ENCODE peak calls at places on chromosomes 1 and 21, in nine cellular contexts. P, X, B, H, O, D, J, K and R are unnamed samples.

GRCh38 chr1:16215882-16216753 is 3.7 kb upstream of the ARHGEF19 start:
- DNase-seq in P (peak; percentile 78), X (peak; percentile 84), B (peak; percentile 97), H (peak; percentile 34), O (peak; percentile 88), D (peak; percentile 4), J (peak; percentile 94), K (peak; percentile 99), R (peak; percentile 84)

GRCh38 chr21:45054162-45054926 is 20.0 kb upstream of the ADARB1 start:
- DNase-seq in P (no peak), X (no peak), B (no peak), H (no peak), O (no peak), D (no peak), J (no peak), K (no peak), R (no peak)

GRCh38 chr21:40881767-40882166 is 34.8 kb upstream of the DSCAM start:
- DNase-seq in P (no peak), X (no peak), B (no peak), H (no peak), O (no peak), D (no peak), J (no peak), K (peak; percentile 56), R (no peak)

GRCh38 chr1:6174621-6175410 is 5.3 kb downstream of the CHD5 start:
- DNase-seq in P (no peak), X (no peak), B (no peak), H (no peak), O (no peak), D (no peak), J (no peak), K (no peak), R (no peak)

GRCh38 chr1:20322825-20323612 is 32.3 kb downstream of the VWA5B1 start:
- DNase-seq in P (peak; percentile 77), X (no peak), B (no peak), H (no peak), O (peak; percentile 48), D (peak; percentile 8), J (no peak), K (no peak), R (peak; percentile 60)

GRCh38 chr1:223142795-223143759 is at the start of gene TLR5:
- DNase-seq in P (peak; percentile 29), X (peak; percentile 84), B (peak; percentile 94), H (peak; percentile 88), O (peak; percentile 59), D (no peak), J (peak; percentile 90), K (peak; percentile 94), R (peak; percentile 92)

GRCh38 chr1:226942392-226942791 is 2.3 kb downstream of the COQ8A start:
- DNase-seq in P (no peak), X (no peak), B (no peak), H (no peak), O (no peak), D (no peak), J (no peak), K (no peak), R (no peak)

GRCh38 chr1:218557731-218558130 is 212.6 kb downstream of the TGFB2 start:
- DNase-seq in P (peak; percentile 66), X (no peak), B (no peak), H (no peak), O (peak; percentile 59), D (no peak), J (peak; percentile 21), K (no peak), R (no peak)

GRCh38 chr1:48071513-48071912 is 74.3 kb upstream of the TRABD2B start:
- DNase-seq in P (no peak), X (no peak), B (no peak), H (no peak), O (no peak), D (no peak), J (no peak), K (peak; percentile 16), R (no peak)

GRCh38 chr1:185998391-185998790 is 264.2 kb downstream of the HMCN1 start:
- DNase-seq in P (no peak), X (no peak), B (no peak), H (no peak), O (no peak), D (no peak), J (no peak), K (peak; percentile 55), R (no peak)
- TF ChIP-seq CTCF in P (peak; percentile 32), X (no peak), B (no peak), H (no peak), O (no peak), D (no peak), J (no peak), K (peak; percentile 57), R (no peak)

GRCh38 chr1:197688233-197688632 is 87.0 kb downstream of the DENND1B start:
- DNase-seq in P (no peak), X (no peak), B (no peak), H (no peak), O (no peak), D (no peak), J (no peak), K (no peak), R (no peak)

GRCh38 chr1:197692965-197693364 is 82.3 kb downstream of the DENND1B start:
- DNase-seq in P (no peak), X (no peak), B (no peak), H (no peak), O (peak; percentile 22), D (peak; percentile 17), J (no peak), K (no peak), R (no peak)

GRCh38 chr1:197695961-197696360 is 79.3 kb downstream of the DENND1B start:
- DNase-seq in P (no peak), X (no peak), B (no peak), H (no peak), O (peak; percentile 23), D (no peak), J (no peak), K (no peak), R (no peak)

GRCh38 chr1:197690074-197690473 is 85.2 kb downstream of the DENND1B start:
- DNase-seq in P (no peak), X (no peak), B (no peak), H (no peak), O (no peak), D (no peak), J (no peak), K (no peak), R (no peak)

GRCh38 chr1:197691816-197692215 is 83.5 kb downstream of the DENND1B start:
- DNase-seq in P (no peak), X (no peak), B (peak; percentile 37), H (no peak), O (no peak), D (no peak), J (no peak), K (no peak), R (no peak)
- TF ChIP-seq CTCF in P (no peak), X (no peak), B (no peak), H (no peak), O (no peak), D (no peak), J (no peak), K (no peak), R (no peak)

DNA sequence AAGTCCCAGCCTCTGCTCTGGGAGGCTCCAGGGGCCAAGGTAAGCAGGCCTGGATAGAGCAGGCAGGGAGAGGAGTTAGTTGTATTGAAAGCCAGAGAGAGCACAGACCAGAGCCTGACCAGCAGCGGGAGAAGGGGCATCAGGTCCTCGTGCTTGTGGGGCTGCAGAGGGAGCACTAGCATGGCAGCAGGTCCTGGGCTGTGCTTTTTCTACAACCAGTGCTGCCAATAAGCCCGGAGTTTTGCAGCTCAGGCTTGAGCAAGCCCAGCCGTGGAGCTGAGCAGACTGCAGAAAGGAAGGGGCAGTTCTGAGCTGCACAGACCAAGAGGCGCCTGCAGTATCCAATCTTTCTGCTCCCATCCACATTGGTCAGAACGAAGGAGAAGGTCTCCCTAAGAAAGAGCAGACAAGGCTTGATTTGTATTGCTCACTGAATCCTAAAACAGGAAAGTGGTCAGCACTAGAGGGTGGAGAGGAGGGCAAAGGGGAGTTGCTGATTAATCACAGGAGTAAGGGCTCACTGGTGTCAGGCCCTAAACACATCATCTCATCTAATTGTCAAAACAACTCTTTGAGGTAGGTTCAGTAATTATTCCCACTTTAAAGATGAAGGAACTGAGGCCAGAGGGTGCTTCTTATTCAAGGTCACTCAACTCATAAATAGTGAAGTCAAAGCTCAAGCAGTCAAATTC is 2.7 kb downstream of the DENND2D start:
- DNase-seq in P (peak; percentile 33), X (no peak), B (peak; percentile 42), H (peak; percentile 80), O (no peak), D (no peak), J (no peak), K (peak; percentile 91), R (peak; percentile 72)
- TF ChIP-seq CTCF in P (no peak), X (no peak), B (no peak), H (peak; percentile 80), O (no peak), D (peak; percentile 47), J (peak; percentile 13), K (peak; percentile 85), R (peak; percentile 24)

GRCh38 chr1:26839779-26840178 is 13.3 kb downstream of the ZDHHC18 start:
- DNase-seq in P (no peak), X (no peak), B (no peak), H (no peak), O (no peak), D (no peak), J (no peak), K (no peak), R (no peak)

GRCh38 chr1:26833432-26834405 is 7.2 kb downstream of the ZDHHC18 start:
- DNase-seq in P (no peak), X (no peak), B (peak; percentile 52), H (peak; percentile 48), O (no peak), D (no peak), J (no peak), K (no peak), R (peak; percentile 95)

GRCh38 chr1:26839339-26839722 is 12.8 kb downstream of the ZDHHC18 start:
- DNase-seq in P (no peak), X (no peak), B (no peak), H (no peak), O (no peak), D (no peak), J (no peak), K (no peak), R (no peak)

GRCh38 chr1:26844389-26844788 is 17.9 kb downstream of the ZDHHC18 start:
- DNase-seq in P (no peak), X (no peak), B (no peak), H (no peak), O (no peak), D (no peak), J (no peak), K (no peak), R (no peak)

DNA sequence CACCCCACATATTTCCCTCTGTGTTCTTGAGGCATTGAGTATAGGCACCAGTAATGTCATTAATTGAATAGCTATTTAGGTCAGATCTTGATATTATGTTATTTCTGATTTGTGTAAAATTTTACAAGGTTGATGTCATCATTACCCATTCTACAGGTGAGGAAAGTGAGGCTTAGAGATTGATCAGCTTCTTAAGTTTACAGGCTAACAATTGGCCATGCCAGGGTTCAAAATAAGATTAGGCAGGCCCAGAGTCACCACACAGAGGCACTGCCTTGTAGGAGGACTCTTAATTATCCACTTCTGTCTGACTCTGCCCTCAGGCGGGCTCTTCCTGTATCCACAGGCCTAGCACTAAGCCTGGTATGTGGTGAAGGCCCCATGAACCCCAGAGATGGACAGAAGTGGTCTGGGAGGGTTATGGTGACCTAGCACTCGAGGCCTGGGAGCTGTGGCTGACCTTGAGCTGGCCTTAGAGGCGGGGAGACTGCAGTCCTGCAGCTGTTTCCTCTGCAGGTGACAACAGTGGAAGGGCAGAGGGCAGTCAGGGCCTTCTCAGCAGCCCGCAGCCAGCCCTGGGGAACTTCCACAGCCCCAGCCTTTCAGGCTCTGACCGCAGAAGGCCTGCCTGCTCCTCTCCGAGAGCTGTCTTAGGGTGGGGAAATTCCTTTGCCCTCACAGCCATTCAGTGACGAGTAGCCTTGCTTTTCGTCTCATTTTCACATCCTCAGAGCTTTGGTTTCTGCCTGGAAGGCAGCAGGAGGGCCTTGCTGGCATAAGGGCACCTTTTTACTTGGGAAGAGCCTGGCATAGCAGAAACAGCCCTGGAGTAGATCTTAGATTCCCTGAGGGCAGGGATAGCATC is 12.2 kb downstream of the ZDHHC18 start:
- DNase-seq in P (no peak), X (no peak), B (no peak), H (no peak), O (no peak), D (no peak), J (no peak), K (no peak), R (peak; percentile 73)
- TF ChIP-seq CTCF in P (no peak), X (no peak), B (no peak), H (no peak), O (no peak), D (no peak), J (no peak), K (no peak), R (no peak)